ENCODE peak calls at places on chromosomes 13 and 19, in five cellular contexts. One of them, this sample, is unnamed. For H3K4me1, the result is how much of the 10 kb centered on the place peaks cover.

GRCh38 chr13:89968468-89968867 is 1379.0 kb upstream of the MIR17HG start:
- DNase-seq in fibroblast of lung: no peak
- DNase-seq in astrocyte: no peak
- DNase-seq in GM23248: no peak
- DNase-seq in hepatocyte: no peak
- DNase-seq in this sample: no peak

GRCh38 chr19:498591-498950 is 2.3 kb downstream of the MADCAM1 start:
- DNase-seq in fibroblast of lung: no peak
- DNase-seq in astrocyte: no peak
- DNase-seq in GM23248: no peak
- DNase-seq in hepatocyte: peak
- DNase-seq in this sample: no peak

GRCh38 chr13:74346960-74347359 is 212.8 kb upstream of the KLF12 start:
- DNase-seq in fibroblast of lung: no peak
- DNase-seq in astrocyte: no peak
- DNase-seq in GM23248: no peak
- DNase-seq in hepatocyte: no peak
- DNase-seq in this sample: no peak

GRCh38 chr19:10603084-10603872 is 16.2 kb upstream of the AP1M2 start:
- DNase-seq in fibroblast of lung: no peak
- DNase-seq in astrocyte: no peak
- DNase-seq in GM23248: no peak
- DNase-seq in hepatocyte: peak
- DNase-seq in this sample: no peak

GRCh38 chr19:46023311-46023779 is 492 bp upstream of the PGLYRP1 start:
- DNase-seq in fibroblast of lung: no peak
- DNase-seq in astrocyte: no peak
- DNase-seq in GM23248: no peak
- DNase-seq in hepatocyte: no peak
- DNase-seq in this sample: no peak

GRCh38 chr19:1063030-1063908 is 3.7 kb upstream of the ARHGAP45 start:
- DNase-seq in fibroblast of lung: no peak
- DNase-seq in astrocyte: no peak
- DNase-seq in GM23248: peak
- DNase-seq in hepatocyte: no peak
- DNase-seq in this sample: peak

GRCh38 chr19:55600336-55601028 is 394 bp downstream of the ZNF524 start:
- DNase-seq in fibroblast of lung: peak
- DNase-seq in astrocyte: peak
- DNase-seq in GM23248: peak
- DNase-seq in hepatocyte: peak
- DNase-seq in this sample: no peak

GRCh38 chr13:26855071-26855470 is 94.5 kb upstream of the GPR12 start:
- DNase-seq in fibroblast of lung: no peak
- DNase-seq in astrocyte: no peak
- DNase-seq in GM23248: no peak
- DNase-seq in hepatocyte: no peak
- DNase-seq in this sample: no peak

GRCh38 chr19:1027020-1027952 is 878 bp downstream of the CNN2 start:
- DNase-seq in fibroblast of lung: no peak
- DNase-seq in astrocyte: no peak
- DNase-seq in GM23248: peak
- DNase-seq in hepatocyte: no peak
- DNase-seq in this sample: no peak

GRCh38 chr19:23991170-23991569 is 76.5 kb downstream of the ZNF726 start:
- DNase-seq in fibroblast of lung: peak
- DNase-seq in astrocyte: peak
- DNase-seq in GM23248: no peak
- DNase-seq in hepatocyte: peak
- DNase-seq in this sample: peak

GRCh38 chr13:112058519-112058873 is 8.5 kb upstream of the SOX1 start:
- DNase-seq in fibroblast of lung: no peak
- DNase-seq in astrocyte: no peak
- DNase-seq in GM23248: no peak
- DNase-seq in hepatocyte: no peak
- DNase-seq in this sample: no peak

GRCh38 chr13:91698767-91699166 is 300.3 kb downstream of the GPC5 start:
- DNase-seq in fibroblast of lung: no peak
- DNase-seq in astrocyte: no peak
- DNase-seq in GM23248: no peak
- DNase-seq in hepatocyte: no peak
- DNase-seq in this sample: no peak

GRCh38 chr13:93235258-93236015 is 8.8 kb downstream of the GPC6 start:
- DNase-seq in fibroblast of lung: peak
- DNase-seq in astrocyte: peak
- DNase-seq in GM23248: peak
- DNase-seq in hepatocyte: no peak
- DNase-seq in this sample: no peak

GRCh38 chr19:3420909-3421619 is 54.7 kb downstream of the NFIC start:
- DNase-seq in fibroblast of lung: no peak
- DNase-seq in astrocyte: no peak
- DNase-seq in GM23248: no peak
- DNase-seq in hepatocyte: no peak
- DNase-seq in this sample: no peak

DNA sequence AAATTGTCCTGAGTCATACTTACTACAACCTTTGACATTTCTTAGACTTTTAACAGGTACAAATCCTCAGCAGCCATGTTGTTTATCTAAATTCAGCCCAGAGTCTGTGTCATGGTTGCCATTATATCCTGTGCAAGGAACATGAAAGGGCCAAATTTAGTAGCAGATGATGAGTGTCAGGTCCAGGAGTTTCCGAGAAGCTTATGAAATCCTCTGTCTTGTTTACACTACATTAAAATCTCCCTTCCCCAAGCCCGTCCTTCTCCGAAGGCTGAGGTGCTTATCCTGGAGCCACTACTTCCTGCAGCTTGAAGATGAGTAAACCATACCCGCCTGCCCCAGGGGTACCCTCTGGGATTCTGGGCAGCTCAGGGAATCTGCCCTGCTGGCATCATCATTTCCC is 102.6 kb upstream of the SERP2 start:
- DNase-seq in fibroblast of lung: peak
- DNase-seq in astrocyte: peak
- DNase-seq in GM23248: peak
- DNase-seq in hepatocyte: peak
- DNase-seq in this sample: peak
- H3K4me1 ChIP-seq in fibroblast of lung: under half
- H3K4me1 ChIP-seq in astrocyte: under half
- H3K4me1 ChIP-seq in GM23248: under half
- H3K4me1 ChIP-seq in hepatocyte: under half
- H3K4me1 ChIP-seq in this sample: half or more

GRCh38 chr19:33684550-33685303 is 63.0 kb downstream of the CHST8 start:
- DNase-seq in fibroblast of lung: no peak
- DNase-seq in astrocyte: no peak
- DNase-seq in GM23248: no peak
- DNase-seq in hepatocyte: no peak
- DNase-seq in this sample: no peak
- TF ChIP-seq EZH2 in fibroblast of lung: no peak
- TF ChIP-seq EZH2 in astrocyte: no peak
- TF ChIP-seq EZH2 in GM23248: no peak
- TF ChIP-seq EZH2 in hepatocyte: no peak
- TF ChIP-seq EZH2 in this sample: no peak

DNA sequence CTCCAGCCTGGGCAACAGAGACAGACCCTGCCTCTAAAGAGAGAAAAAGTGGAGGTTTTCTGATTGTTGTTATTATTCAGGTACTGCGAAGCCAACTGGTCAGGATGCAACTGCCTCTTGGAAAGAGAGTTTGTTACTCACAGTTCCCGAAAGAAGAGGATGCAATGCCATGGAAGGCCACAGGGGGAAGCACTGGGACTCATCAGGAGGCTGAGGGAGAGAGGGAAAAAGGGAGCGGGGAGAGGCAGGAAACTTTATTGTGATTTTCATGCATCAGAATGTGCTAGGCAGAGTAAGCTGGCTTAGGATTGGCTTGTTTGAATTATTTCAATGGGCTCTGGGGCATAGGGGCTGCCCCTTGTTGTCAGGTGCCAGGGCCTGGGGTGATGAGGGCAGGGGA is 27.6 kb downstream of the MYO9B start:
- DNase-seq in fibroblast of lung: no peak
- DNase-seq in astrocyte: no peak
- DNase-seq in GM23248: peak
- DNase-seq in hepatocyte: no peak
- DNase-seq in this sample: peak
- H3K4me2 ChIP-seq in fibroblast of lung: no peak
- H3K4me2 ChIP-seq in astrocyte: no peak
- H3K4me2 ChIP-seq in GM23248: no peak
- H3K4me2 ChIP-seq in hepatocyte: no peak
- H3K4me2 ChIP-seq in this sample: no peak

DNA sequence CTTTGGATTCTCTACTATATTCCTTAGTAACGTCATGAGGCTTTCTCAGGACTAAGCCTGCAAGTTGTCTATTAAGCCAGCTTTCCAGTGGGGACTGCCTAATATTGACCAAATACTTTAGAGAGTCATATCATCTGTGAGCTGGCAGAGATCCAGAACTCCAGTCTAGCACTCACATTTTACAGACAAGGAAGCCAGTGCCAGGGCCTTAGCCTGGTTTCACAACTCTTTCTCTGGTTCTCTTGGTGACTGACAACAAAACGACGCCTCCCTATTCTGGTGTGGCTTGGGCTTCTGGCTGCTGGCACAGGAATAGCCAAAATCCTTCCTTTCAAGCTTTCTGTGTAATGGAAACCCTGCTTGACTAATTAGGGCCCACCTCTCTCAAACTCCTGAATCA is 75.0 kb upstream of the UBL3 start:
- DNase-seq in fibroblast of lung: peak
- DNase-seq in astrocyte: peak
- DNase-seq in GM23248: peak
- DNase-seq in hepatocyte: peak
- DNase-seq in this sample: peak
- H3K4me1 ChIP-seq in fibroblast of lung: under half
- H3K4me1 ChIP-seq in astrocyte: under half
- H3K4me1 ChIP-seq in GM23248: under half
- H3K4me1 ChIP-seq in hepatocyte: under half
- H3K4me1 ChIP-seq in this sample: half or more